ENCODE peak calls at places on chromosomes 16 and 17, in seven cellular contexts. One of them, this sample, is unnamed. For H3K36me3, the result is how much of the 10 kb centered on the place peaks cover.

GRCh38 chr17:69175812-69176517 is 34.3 kb upstream of the ABCA6 start:
- DNase-seq in RWPE2: peak
- DNase-seq in H7: no peak
- DNase-seq in left ventricle myocardium inferior: no peak
- DNase-seq in thoracic aorta: no peak
- DNase-seq in PC-3: peak
- DNase-seq in psoas muscle: no peak
- DNase-seq in this sample: no peak

GRCh38 chr17:79997004-79997673 is 38.5 kb downstream of the TBC1D16 start:
- DNase-seq in H7: no peak
- DNase-seq in thoracic aorta: no peak
- DNase-seq in left ventricle myocardium inferior: no peak
- DNase-seq in PC-3: no peak
- DNase-seq in RWPE2: no peak
- DNase-seq in psoas muscle: no peak
- DNase-seq in this sample: no peak

GRCh38 chr16:71840052-71840451 is 5.7 kb upstream of the ATXN1L start:
- DNase-seq in left ventricle myocardium inferior: no peak
- DNase-seq in thoracic aorta: no peak
- DNase-seq in RWPE2: no peak
- DNase-seq in H7: no peak
- DNase-seq in psoas muscle: no peak
- DNase-seq in PC-3: no peak
- DNase-seq in this sample: no peak

GRCh38 chr16:52958951-52959350 is 93.7 kb downstream of the CHD9NB start:
- DNase-seq in PC-3: no peak
- DNase-seq in thoracic aorta: no peak
- DNase-seq in psoas muscle: no peak
- DNase-seq in left ventricle myocardium inferior: no peak
- DNase-seq in RWPE2: no peak
- DNase-seq in H7: no peak
- DNase-seq in this sample: no peak

GRCh38 chr17:6574689-6575595 is 18.6 kb upstream of the PITPNM3 start:
- DNase-seq in H7: peak
- DNase-seq in psoas muscle: no peak
- DNase-seq in PC-3: no peak
- DNase-seq in left ventricle myocardium inferior: peak
- DNase-seq in thoracic aorta: peak
- DNase-seq in RWPE2: no peak
- DNase-seq in this sample: no peak

GRCh38 chr16:48734220-48734619 is 124.2 kb upstream of the N4BP1 start:
- DNase-seq in RWPE2: no peak
- DNase-seq in PC-3: no peak
- DNase-seq in left ventricle myocardium inferior: no peak
- DNase-seq in H7: no peak
- DNase-seq in psoas muscle: no peak
- DNase-seq in thoracic aorta: no peak
- DNase-seq in this sample: no peak

GRCh38 chr17:21171309-21171922 is 42.5 kb downstream of the TMEM11 start:
- DNase-seq in H7: peak
- DNase-seq in left ventricle myocardium inferior: no peak
- DNase-seq in thoracic aorta: no peak
- DNase-seq in RWPE2: no peak
- DNase-seq in PC-3: no peak
- DNase-seq in psoas muscle: no peak
- DNase-seq in this sample: no peak

GRCh38 chr16:10668322-10669045 is 26.2 kb downstream of the TEKT5 start:
- DNase-seq in PC-3: peak
- DNase-seq in thoracic aorta: no peak
- DNase-seq in psoas muscle: no peak
- DNase-seq in RWPE2: no peak
- DNase-seq in left ventricle myocardium inferior: no peak
- DNase-seq in H7: peak
- DNase-seq in this sample: no peak

GRCh38 chr16:67608367-67608766 is 36.6 kb upstream of the CARMIL2 start:
- DNase-seq in RWPE2: no peak
- DNase-seq in left ventricle myocardium inferior: no peak
- DNase-seq in H7: no peak
- DNase-seq in psoas muscle: no peak
- DNase-seq in PC-3: no peak
- DNase-seq in thoracic aorta: no peak
- DNase-seq in this sample: no peak

GRCh38 chr16:22206847-22207714 is 1.0 kb downstream of the EEF2K start:
- DNase-seq in H7: peak
- DNase-seq in RWPE2: no peak
- DNase-seq in PC-3: peak
- DNase-seq in thoracic aorta: peak
- DNase-seq in left ventricle myocardium inferior: peak
- DNase-seq in psoas muscle: peak
- DNase-seq in this sample: peak

GRCh38 chr16:73000020-73000906 is 47.7 kb downstream of the ZFHX3 start:
- DNase-seq in thoracic aorta: no peak
- DNase-seq in psoas muscle: peak
- DNase-seq in PC-3: peak
- DNase-seq in left ventricle myocardium inferior: peak
- DNase-seq in RWPE2: peak
- DNase-seq in H7: no peak
- DNase-seq in this sample: peak

GRCh38 chr16:85323961-85324253 is 211.6 kb upstream of the CIBAR2 start:
- DNase-seq in left ventricle myocardium inferior: no peak
- DNase-seq in thoracic aorta: no peak
- DNase-seq in H7: no peak
- DNase-seq in PC-3: no peak
- DNase-seq in psoas muscle: no peak
- DNase-seq in RWPE2: no peak
- DNase-seq in this sample: no peak

GRCh38 chr16:89322381-89323119 is 105.0 kb downstream of the ZNF778 start:
- DNase-seq in psoas muscle: peak
- DNase-seq in H7: peak
- DNase-seq in PC-3: peak
- DNase-seq in RWPE2: no peak
- DNase-seq in thoracic aorta: no peak
- DNase-seq in left ventricle myocardium inferior: no peak
- DNase-seq in this sample: no peak

DNA sequence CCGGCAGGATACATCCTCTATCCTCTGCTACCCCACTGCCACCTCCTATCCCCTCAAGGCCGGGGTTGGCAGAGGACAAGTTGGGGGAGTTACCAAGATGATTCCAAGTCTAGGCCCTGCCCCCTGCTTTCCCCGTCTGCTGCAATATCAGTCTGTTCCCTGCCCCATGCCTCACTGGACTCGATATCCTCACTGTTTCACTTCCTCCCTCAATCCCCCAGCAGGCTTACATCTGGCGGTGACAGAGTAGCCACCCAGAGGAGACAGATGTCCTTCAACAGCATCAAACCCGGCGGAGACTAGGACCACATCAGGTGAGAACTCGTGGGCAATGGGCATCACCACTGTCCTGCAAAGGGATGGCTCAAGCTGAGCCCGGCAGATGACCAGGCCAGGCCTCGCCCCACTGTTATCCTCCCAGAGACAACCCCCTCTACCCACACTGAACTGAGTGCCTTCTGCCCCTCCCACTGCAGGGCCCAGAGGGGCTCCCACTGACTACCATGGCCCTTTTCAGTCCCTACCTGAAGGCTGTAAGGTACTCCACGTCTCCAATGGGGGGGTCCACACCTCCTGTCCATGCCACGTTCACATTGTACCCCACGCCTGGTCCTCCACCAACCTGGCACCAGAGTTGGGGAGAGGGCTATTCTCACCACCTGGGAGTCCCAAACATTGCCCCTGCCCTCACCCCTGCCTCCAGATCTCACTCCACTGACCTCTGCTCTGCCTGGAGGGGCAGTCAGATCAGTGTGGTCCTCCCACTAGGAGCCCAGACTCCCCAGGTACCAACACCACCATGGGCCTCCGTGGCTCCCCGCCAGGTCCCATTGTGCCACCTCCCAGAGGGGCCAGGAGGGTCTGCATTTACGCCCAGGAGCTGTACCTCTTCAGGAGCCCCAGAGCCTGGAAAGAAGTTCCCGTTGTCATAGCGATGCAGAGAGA is 9.6 kb downstream of the G6PC3 start:
- DNase-seq in left ventricle myocardium inferior: no peak
- DNase-seq in H7: no peak
- DNase-seq in PC-3: no peak
- DNase-seq in RWPE2: no peak
- DNase-seq in thoracic aorta: no peak
- DNase-seq in psoas muscle: no peak
- DNase-seq in this sample: no peak
- H3K36me3 ChIP-seq in left ventricle myocardium inferior: half or more
- H3K36me3 ChIP-seq in H7: under half
- H3K36me3 ChIP-seq in PC-3: under half
- H3K36me3 ChIP-seq in RWPE2: under half
- H3K36me3 ChIP-seq in thoracic aorta: half or more
- H3K36me3 ChIP-seq in psoas muscle: under half
- H3K36me3 ChIP-seq in this sample: under half

GRCh38 chr16:65660390-65660789 is 538.5 kb upstream of the CDH11 start:
- DNase-seq in thoracic aorta: no peak
- DNase-seq in psoas muscle: no peak
- DNase-seq in H7: no peak
- DNase-seq in left ventricle myocardium inferior: no peak
- DNase-seq in PC-3: peak
- DNase-seq in RWPE2: peak
- DNase-seq in this sample: no peak

GRCh38 chr16:65658339-65659275 is 536.7 kb upstream of the CDH11 start:
- DNase-seq in RWPE2: peak
- DNase-seq in thoracic aorta: no peak
- DNase-seq in left ventricle myocardium inferior: no peak
- DNase-seq in PC-3: peak
- DNase-seq in psoas muscle: no peak
- DNase-seq in H7: no peak
- DNase-seq in this sample: peak

GRCh38 chr16:65657051-65657450 is 535.2 kb upstream of the CDH11 start:
- DNase-seq in H7: no peak
- DNase-seq in PC-3: no peak
- DNase-seq in psoas muscle: no peak
- DNase-seq in RWPE2: no peak
- DNase-seq in left ventricle myocardium inferior: no peak
- DNase-seq in thoracic aorta: no peak
- DNase-seq in this sample: no peak

GRCh38 chr16:65657556-65657955 is 535.7 kb upstream of the CDH11 start:
- DNase-seq in PC-3: no peak
- DNase-seq in psoas muscle: no peak
- DNase-seq in H7: no peak
- DNase-seq in thoracic aorta: no peak
- DNase-seq in left ventricle myocardium inferior: no peak
- DNase-seq in RWPE2: no peak
- DNase-seq in this sample: no peak

DNA sequence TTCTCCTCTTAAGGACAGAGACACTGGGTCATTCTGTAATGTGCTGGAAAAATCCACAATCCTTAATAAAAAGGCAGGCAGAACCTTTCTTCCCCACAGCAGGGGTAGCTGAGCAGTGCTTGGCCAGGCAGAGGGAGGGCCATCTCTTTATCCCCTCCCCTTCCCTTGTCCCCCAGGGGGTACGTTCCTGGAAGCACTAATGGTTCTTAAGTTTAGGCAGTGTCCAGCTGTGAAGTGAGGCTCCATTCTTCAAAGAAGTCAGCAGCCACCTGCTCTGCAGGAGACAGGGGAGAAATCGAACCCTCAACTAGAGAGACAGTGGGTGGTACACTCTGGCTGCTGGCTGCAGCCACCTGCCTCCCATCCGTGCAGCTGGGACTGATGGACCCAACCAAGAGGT is 533.9 kb upstream of the CDH11 start:
- DNase-seq in PC-3: no peak
- DNase-seq in H7: no peak
- DNase-seq in left ventricle myocardium inferior: no peak
- DNase-seq in thoracic aorta: no peak
- DNase-seq in psoas muscle: no peak
- DNase-seq in RWPE2: no peak
- DNase-seq in this sample: no peak
- H3K4me3 ChIP-seq in PC-3: no peak
- H3K4me3 ChIP-seq in H7: no peak
- H3K4me3 ChIP-seq in left ventricle myocardium inferior: no peak
- H3K4me3 ChIP-seq in thoracic aorta: no peak
- H3K4me3 ChIP-seq in psoas muscle: no peak
- H3K4me3 ChIP-seq in RWPE2: no peak
- H3K4me3 ChIP-seq in this sample: no peak

DNA sequence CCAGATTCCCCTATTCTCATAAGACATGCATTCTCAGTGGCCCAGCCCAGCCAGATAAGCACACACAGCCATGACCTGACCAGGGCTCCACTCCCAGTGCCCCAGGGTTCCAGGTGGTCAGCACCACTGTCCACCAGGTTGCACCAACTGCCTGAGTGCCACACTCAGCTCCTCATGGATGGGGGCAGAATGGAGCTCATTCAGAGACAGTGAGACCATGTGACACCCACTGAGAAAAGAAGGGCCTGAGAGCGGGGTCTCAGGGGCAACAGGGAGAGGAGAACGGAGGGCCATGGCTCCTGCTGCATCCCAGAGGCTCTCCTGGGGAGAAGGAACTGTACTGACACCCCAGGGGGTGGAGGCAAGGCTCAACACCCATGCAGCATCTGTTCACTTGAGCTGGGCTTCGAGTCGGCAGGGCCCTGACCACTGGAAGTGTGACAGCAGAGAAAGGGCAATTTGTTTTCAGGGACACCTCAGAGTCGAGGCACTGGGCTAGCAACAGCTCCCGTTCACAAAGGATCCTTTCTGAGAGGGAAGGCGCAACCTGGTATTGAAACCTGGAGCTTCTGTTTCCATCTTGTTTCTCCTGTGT is 18.7 kb upstream of the SLC38A8 start:
- DNase-seq in PC-3: no peak
- DNase-seq in RWPE2: no peak
- DNase-seq in psoas muscle: no peak
- DNase-seq in H7: no peak
- DNase-seq in left ventricle myocardium inferior: no peak
- DNase-seq in thoracic aorta: no peak
- DNase-seq in this sample: no peak
- H3K36me3 ChIP-seq in PC-3: under half
- H3K36me3 ChIP-seq in RWPE2: half or more
- H3K36me3 ChIP-seq in psoas muscle: under half
- H3K36me3 ChIP-seq in H7: under half
- H3K36me3 ChIP-seq in left ventricle myocardium inferior: half or more
- H3K36me3 ChIP-seq in thoracic aorta: half or more
- H3K36me3 ChIP-seq in this sample: under half

DNA sequence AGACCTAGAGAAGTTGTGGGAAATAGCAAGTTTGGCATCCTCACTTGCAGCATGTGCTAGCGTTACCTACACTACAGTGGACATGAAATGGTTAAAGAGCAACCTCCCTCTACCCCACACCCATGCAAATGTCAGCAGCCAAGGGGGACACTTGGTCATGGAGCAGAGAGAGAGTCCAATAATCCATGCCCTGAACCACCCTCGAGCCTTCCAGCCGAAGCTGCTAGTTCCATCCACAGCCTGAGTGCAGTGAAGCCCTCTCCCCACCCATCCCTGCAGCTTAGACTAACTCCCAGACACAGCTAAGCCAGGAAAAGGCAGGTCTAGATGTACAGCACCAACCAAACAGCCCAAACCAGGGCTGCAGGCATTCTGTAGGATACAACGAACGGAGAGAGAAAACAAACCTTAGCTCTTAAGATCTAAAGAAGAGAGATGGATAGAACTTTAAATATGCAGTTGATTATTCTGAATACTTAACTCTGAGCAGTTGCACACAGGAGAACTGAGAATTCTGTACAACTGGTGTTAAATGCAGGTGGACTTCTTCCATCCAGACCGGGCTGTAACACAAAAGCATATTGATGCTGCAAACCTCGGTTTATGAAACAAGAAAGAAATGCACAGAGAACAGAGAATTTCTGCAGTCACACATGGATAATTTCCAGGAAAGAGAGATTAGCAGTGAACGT is 93.8 kb downstream of the SALL1 start:
- DNase-seq in psoas muscle: no peak
- DNase-seq in thoracic aorta: no peak
- DNase-seq in H7: no peak
- DNase-seq in PC-3: no peak
- DNase-seq in RWPE2: no peak
- DNase-seq in left ventricle myocardium inferior: no peak
- DNase-seq in this sample: no peak
- H3K4me3 ChIP-seq in psoas muscle: no peak
- H3K4me3 ChIP-seq in thoracic aorta: no peak
- H3K4me3 ChIP-seq in H7: no peak
- H3K4me3 ChIP-seq in PC-3: no peak
- H3K4me3 ChIP-seq in RWPE2: no peak
- H3K4me3 ChIP-seq in left ventricle myocardium inferior: no peak
- H3K4me3 ChIP-seq in this sample: no peak